ENCODE peak calls at places on chromosomes 2 and 18, in five cellular contexts. F, U, R, W and D are unnamed samples.

GRCh38 chr18:69820538-69820937 is 127.1 kb downstream of the CD226 start:
- DNase-seq in U (no peak), F (no peak), W (no peak), R (no peak), D (no peak)

GRCh38 chr2:221715783-221716386 is 143.8 kb upstream of the EPHA4 start:
- DNase-seq in F (no peak), W (no peak), U (no peak), R (no peak), D (no peak)

GRCh38 chr18:6741290-6741689 is 11.8 kb downstream of the ARHGAP28 start:
- DNase-seq in W (no peak), U (no peak), R (no peak), F (no peak), D (peak)

GRCh38 chr2:107393516-107393915 is 433.2 kb upstream of the RGPD4 start:
- DNase-seq in W (no peak), F (no peak), U (no peak), R (no peak), D (no peak)

GRCh38 chr2:43707255-43707654 is 31.0 kb upstream of the C1GALT1C1L start:
- DNase-seq in R (no peak), W (no peak), U (no peak), F (no peak), D (no peak)

GRCh38 chr2:177692042-177692823 is 299.7 kb downstream of the AGPS start:
- DNase-seq in F (no peak), W (no peak), U (no peak), R (no peak), D (no peak)

GRCh38 chr18:37314534-37314933 is 251.1 kb downstream of the CELF4 start:
- DNase-seq in U (no peak), W (no peak), F (no peak), R (no peak), D (no peak)

GRCh38 chr2:181991171-181991885 is 5.7 kb downstream of the PPP1R1C start:
- DNase-seq in W (no peak), F (no peak), R (no peak), U (no peak), D (no peak)

GRCh38 chr2:201404699-201405275 is 46.5 kb downstream of the TRAK2 start:
- DNase-seq in U (no peak), R (no peak), F (no peak), W (no peak), D (no peak)

GRCh38 chr18:57533399-57533884 is 53.1 kb downstream of the FECH start:
- DNase-seq in U (peak), R (no peak), W (no peak), F (peak), D (peak)

GRCh38 chr18:70384181-70384790 is 95.4 kb downstream of the SOCS6 start:
- DNase-seq in W (no peak), F (no peak), R (no peak), U (no peak), D (no peak)

GRCh38 chr2:134774786-134775641 is 56.2 kb upstream of the TMEM163 start:
- DNase-seq in R (no peak), F (peak), U (no peak), W (no peak), D (peak)